ENCODE peak calls at places on chromosomes 7 and 10, in nine cellular contexts. One of them, this sample, is unnamed.

GRCh38 chr7:128812514-128813168 is 17.6 kb upstream of the FLNC start:
- DNase-seq in IMR-90: no peak
- DNase-seq in Calu3: no peak
- DNase-seq in Peyer's patch: no peak
- DNase-seq in GM23338: no peak
- DNase-seq in stimulated activated CD8-positive, alpha-beta memory T cell treated with anti-CD3 and anti-CD28 coated beads, Interleukin-7, amount 100 ng/mL, for 48 hours: no peak
- DNase-seq in M059J: no peak
- DNase-seq in cardiac muscle cell: peak
- DNase-seq in NCI-H510A: peak
- DNase-seq in this sample: no peak

GRCh38 chr7:157004050-157004838 is 6.2 kb downstream of the MNX1 start:
- DNase-seq in IMR-90: peak
- DNase-seq in Calu3: no peak
- DNase-seq in Peyer's patch: no peak
- DNase-seq in GM23338: no peak
- DNase-seq in stimulated activated CD8-positive, alpha-beta memory T cell treated with anti-CD3 and anti-CD28 coated beads, Interleukin-7, amount 100 ng/mL, for 48 hours: no peak
- DNase-seq in M059J: peak
- DNase-seq in cardiac muscle cell: peak
- DNase-seq in NCI-H510A: no peak
- DNase-seq in this sample: peak

GRCh38 chr7:118436663-118437062 is 212.2 kb downstream of the ANKRD7 start:
- DNase-seq in IMR-90: no peak
- DNase-seq in Calu3: no peak
- DNase-seq in Peyer's patch: no peak
- DNase-seq in GM23338: peak
- DNase-seq in stimulated activated CD8-positive, alpha-beta memory T cell treated with anti-CD3 and anti-CD28 coated beads, Interleukin-7, amount 100 ng/mL, for 48 hours: no peak
- DNase-seq in M059J: no peak
- DNase-seq in cardiac muscle cell: no peak
- DNase-seq in NCI-H510A: no peak
- DNase-seq in this sample: no peak

GRCh38 chr7:102080371-102081243 is 206.1 kb upstream of the SH2B2 start:
- DNase-seq in IMR-90: no peak
- DNase-seq in Calu3: no peak
- DNase-seq in Peyer's patch: peak
- DNase-seq in GM23338: no peak
- DNase-seq in stimulated activated CD8-positive, alpha-beta memory T cell treated with anti-CD3 and anti-CD28 coated beads, Interleukin-7, amount 100 ng/mL, for 48 hours: no peak
- DNase-seq in M059J: no peak
- DNase-seq in cardiac muscle cell: no peak
- DNase-seq in NCI-H510A: no peak
- DNase-seq in this sample: no peak

GRCh38 chr7:27922907-27923306 is 182.9 kb downstream of the TAX1BP1 start:
- DNase-seq in IMR-90: no peak
- DNase-seq in Calu3: no peak
- DNase-seq in Peyer's patch: no peak
- DNase-seq in GM23338: no peak
- DNase-seq in stimulated activated CD8-positive, alpha-beta memory T cell treated with anti-CD3 and anti-CD28 coated beads, Interleukin-7, amount 100 ng/mL, for 48 hours: no peak
- DNase-seq in M059J: no peak
- DNase-seq in cardiac muscle cell: no peak
- DNase-seq in NCI-H510A: no peak
- DNase-seq in this sample: no peak

GRCh38 chr10:44382131-44382858 is 2.6 kb downstream of the CXCL12 start:
- DNase-seq in IMR-90: no peak
- DNase-seq in Calu3: no peak
- DNase-seq in Peyer's patch: peak
- DNase-seq in GM23338: peak
- DNase-seq in stimulated activated CD8-positive, alpha-beta memory T cell treated with anti-CD3 and anti-CD28 coated beads, Interleukin-7, amount 100 ng/mL, for 48 hours: no peak
- DNase-seq in M059J: no peak
- DNase-seq in cardiac muscle cell: peak
- DNase-seq in NCI-H510A: no peak
- DNase-seq in this sample: no peak

GRCh38 chr7:154674191-154674590 is 328.7 kb downstream of the PAXIP1 start:
- DNase-seq in IMR-90: no peak
- DNase-seq in Calu3: no peak
- DNase-seq in Peyer's patch: no peak
- DNase-seq in GM23338: no peak
- DNase-seq in stimulated activated CD8-positive, alpha-beta memory T cell treated with anti-CD3 and anti-CD28 coated beads, Interleukin-7, amount 100 ng/mL, for 48 hours: no peak
- DNase-seq in M059J: peak
- DNase-seq in cardiac muscle cell: no peak
- DNase-seq in NCI-H510A: no peak
- DNase-seq in this sample: no peak

GRCh38 chr10:33494000-33494399 is 159.5 kb upstream of the NRP1 start:
- DNase-seq in IMR-90: no peak
- DNase-seq in Calu3: no peak
- DNase-seq in Peyer's patch: no peak
- DNase-seq in GM23338: no peak
- DNase-seq in stimulated activated CD8-positive, alpha-beta memory T cell treated with anti-CD3 and anti-CD28 coated beads, Interleukin-7, amount 100 ng/mL, for 48 hours: no peak
- DNase-seq in M059J: no peak
- DNase-seq in cardiac muscle cell: no peak
- DNase-seq in NCI-H510A: no peak
- DNase-seq in this sample: no peak

GRCh38 chr10:114576132-114576487 is 82.0 kb downstream of the ABLIM1 start:
- DNase-seq in IMR-90: no peak
- DNase-seq in Calu3: no peak
- DNase-seq in Peyer's patch: no peak
- DNase-seq in GM23338: no peak
- DNase-seq in stimulated activated CD8-positive, alpha-beta memory T cell treated with anti-CD3 and anti-CD28 coated beads, Interleukin-7, amount 100 ng/mL, for 48 hours: no peak
- DNase-seq in M059J: no peak
- DNase-seq in cardiac muscle cell: no peak
- DNase-seq in NCI-H510A: no peak
- DNase-seq in this sample: no peak

GRCh38 chr10:5314866-5315265 is 49.9 kb upstream of the UCN3 start:
- DNase-seq in IMR-90: no peak
- DNase-seq in Calu3: no peak
- DNase-seq in Peyer's patch: no peak
- DNase-seq in GM23338: no peak
- DNase-seq in stimulated activated CD8-positive, alpha-beta memory T cell treated with anti-CD3 and anti-CD28 coated beads, Interleukin-7, amount 100 ng/mL, for 48 hours: no peak
- DNase-seq in M059J: no peak
- DNase-seq in cardiac muscle cell: no peak
- DNase-seq in NCI-H510A: peak
- DNase-seq in this sample: no peak

GRCh38 chr10:43211431-43212042 is 55.3 kb downstream of the RASGEF1A start:
- DNase-seq in IMR-90: no peak
- DNase-seq in Calu3: no peak
- DNase-seq in Peyer's patch: no peak
- DNase-seq in GM23338: no peak
- DNase-seq in stimulated activated CD8-positive, alpha-beta memory T cell treated with anti-CD3 and anti-CD28 coated beads, Interleukin-7, amount 100 ng/mL, for 48 hours: no peak
- DNase-seq in M059J: no peak
- DNase-seq in cardiac muscle cell: no peak
- DNase-seq in NCI-H510A: no peak
- DNase-seq in this sample: no peak

This sample was measured in astrocyte.